ENCODE peak calls at places on chromosomes 4 and X, in seven cellular contexts. N is effector memory CD8-positive, alpha-beta T cell; D is thoracic aorta; P is Right ventricle myocardium superior; F is activated CD4-positive, alpha-beta T cell treated with anti-CD3 and anti-CD28 coated beads for 36 hours; B is stimulated activated naive CD8-positive, alpha-beta T cell treated with anti-CD3 and anti-CD28 coated beads, Interleukin-15, amount 100 ng/mL, for 72 hours; W is pancreas. H is an unnamed sample.

GRCh38 chrX:108306086-108306485 is 132.1 kb downstream of the COL4A6 start:
- ATAC-seq in N (no peak), D (no peak), P (no peak), F (no peak), B (no peak), W (no peak), H (no peak)

GRCh38 chrX:7891928-7892327 is 35.3 kb downstream of the PNPLA4 start:
- ATAC-seq in N (no peak), D (no peak), P (peak), F (no peak), B (no peak), W (no peak), H (no peak)

GRCh38 chr4:101019941-101020401 is 327.4 kb downstream of the PPP3CA start:
- ATAC-seq in N (peak), D (no peak), P (no peak), F (peak), B (peak), W (peak), H (peak)

GRCh38 chr4:152652102-152652501 is 27.7 kb downstream of the TMEM154 start:
- ATAC-seq in N (no peak), D (no peak), P (no peak), F (no peak), B (no peak), W (no peak), H (no peak)

GRCh38 chrX:15359701-15360100 is 24.4 kb upstream of the PIGA start:
- ATAC-seq in N (no peak), D (no peak), P (no peak), F (no peak), B (no peak), W (no peak), H (no peak)

GRCh38 chrX:65588795-65589194 is 54.2 kb upstream of the LAS1L start:
- ATAC-seq in N (no peak), D (no peak), P (no peak), F (no peak), B (no peak), W (no peak), H (no peak)

GRCh38 chrX:20352504-20352903 is 85.8 kb upstream of the RPS6KA3 start:
- ATAC-seq in N (peak), D (no peak), P (no peak), F (peak), B (peak), W (no peak), H (peak)

GRCh38 chrX:38282044-38282443 is 45.3 kb downstream of the RPGR start:
- ATAC-seq in N (no peak), D (no peak), P (peak), F (no peak), B (no peak), W (peak), H (no peak)

GRCh38 chr4:2583092-2583491 is 46.6 kb downstream of the FAM193A start:
- ATAC-seq in N (no peak), D (no peak), P (peak), F (no peak), B (no peak), W (peak), H (no peak)

GRCh38 chr4:159296061-159296460 is 193.2 kb downstream of the RAPGEF2 start:
- ATAC-seq in N (no peak), D (no peak), P (no peak), F (no peak), B (no peak), W (no peak), H (peak)

GRCh38 chr4:147855670-147856069 is 123.8 kb downstream of the ARHGAP10 start:
- ATAC-seq in N (no peak), D (no peak), P (peak), F (no peak), B (no peak), W (no peak), H (no peak)

GRCh38 chrX:119685225-119686066 is 7.5 kb downstream of the SEPTIN6 start:
- ATAC-seq in N (peak), D (no peak), P (peak), F (peak), B (peak), W (peak), H (peak)

GRCh38 chr4:126752702-126753101 is 880.1 kb upstream of the INTU start:
- ATAC-seq in N (no peak), D (no peak), P (no peak), F (no peak), B (no peak), W (no peak), H (no peak)

GRCh38 chr4:127799711-127800110 is 17.6 kb downstream of the HSPA4L start:
- ATAC-seq in N (no peak), D (no peak), P (no peak), F (no peak), B (no peak), W (no peak), H (no peak)

GRCh38 chr4:173504181-173504503 is 25.9 kb downstream of the HAND2 start:
- ATAC-seq in N (no peak), D (no peak), P (no peak), F (no peak), B (no peak), W (no peak), H (no peak)

GRCh38 chrX:72276478-72276953 is 532 bp downstream of the RPS4X start:
- ATAC-seq in N (peak), D (no peak), P (no peak), F (no peak), B (no peak), W (peak), H (no peak)

GRCh38 chrX:42117318-42117717 is 194.0 kb upstream of the CASK start:
- ATAC-seq in N (no peak), D (no peak), P (no peak), F (no peak), B (no peak), W (no peak), H (no peak)

GRCh38 chrX:106401965-106402559 is 209.7 kb upstream of the RADX start:
- ATAC-seq in N (no peak), D (no peak), P (no peak), F (no peak), B (no peak), W (no peak), H (no peak)

GRCh38 chrX:151009582-151009981 is 26.4 kb downstream of the HMGB3 start:
- ATAC-seq in N (no peak), D (no peak), P (no peak), F (no peak), B (no peak), W (no peak), H (no peak)

GRCh38 chr4:76364763-76365162 is 56.2 kb downstream of the CCDC158 start:
- ATAC-seq in N (no peak), D (no peak), P (no peak), F (no peak), B (no peak), W (no peak), H (no peak)

GRCh38 chr4:57424231-57424897 is 314.2 kb upstream of the IGFBP7 start:
- ATAC-seq in N (no peak), D (peak), P (peak), F (no peak), B (no peak), W (peak), H (no peak)

GRCh38 chrX:9662148-9662547 is 103.5 kb downstream of the GPR143 start:
- ATAC-seq in N (no peak), D (no peak), P (no peak), F (no peak), B (no peak), W (no peak), H (no peak)